ENCODE peak calls at places on chromosomes 16 and 17, in four cellular contexts. A is ascending aorta, Y is epithelial cell of esophagus, C is WTC11. R is an unnamed sample.

GRCh38 chr17:48181653-48182052 is 74.1 kb downstream of the SNX11 start:
- DNase-seq in A (no peak), Y (peak; percentile 41), C (peak; percentile 44), R (no peak)

GRCh38 chr16:53043462-53043861 is 9.2 kb downstream of the CHD9NB start:
- DNase-seq in A (no peak), Y (no peak), C (no peak), R (no peak)

GRCh38 chr17:74776990-74777389 is 845 bp upstream of the NAT9 start:
- DNase-seq in A (no peak), Y (no peak), C (no peak), R (no peak)

GRCh38 chr17:48444531-48445247 is 14.7 kb upstream of the SKAP1 start:
- DNase-seq in A (no peak), Y (no peak), C (no peak), R (no peak)

GRCh38 chr16:83336630-83337029 is 471.1 kb upstream of the HSBP1 start:
- DNase-seq in A (no peak), Y (peak; percentile 70), C (no peak), R (no peak)

GRCh38 chr17:75979705-75980187 is 706 bp downstream of the TEN1 start:
- DNase-seq in A (no peak), Y (peak; percentile 66), C (no peak), R (no peak)

GRCh38 chr16:63018581-63019223 is 982.5 kb upstream of the CDH8 start:
- DNase-seq in A (no peak), Y (no peak), C (no peak), R (no peak)

GRCh38 chr16:57061084-57061905 is 31.1 kb upstream of the CPNE2 start:
- DNase-seq in A (peak; percentile 79), Y (peak; percentile 61), C (no peak), R (no peak)

DNA sequence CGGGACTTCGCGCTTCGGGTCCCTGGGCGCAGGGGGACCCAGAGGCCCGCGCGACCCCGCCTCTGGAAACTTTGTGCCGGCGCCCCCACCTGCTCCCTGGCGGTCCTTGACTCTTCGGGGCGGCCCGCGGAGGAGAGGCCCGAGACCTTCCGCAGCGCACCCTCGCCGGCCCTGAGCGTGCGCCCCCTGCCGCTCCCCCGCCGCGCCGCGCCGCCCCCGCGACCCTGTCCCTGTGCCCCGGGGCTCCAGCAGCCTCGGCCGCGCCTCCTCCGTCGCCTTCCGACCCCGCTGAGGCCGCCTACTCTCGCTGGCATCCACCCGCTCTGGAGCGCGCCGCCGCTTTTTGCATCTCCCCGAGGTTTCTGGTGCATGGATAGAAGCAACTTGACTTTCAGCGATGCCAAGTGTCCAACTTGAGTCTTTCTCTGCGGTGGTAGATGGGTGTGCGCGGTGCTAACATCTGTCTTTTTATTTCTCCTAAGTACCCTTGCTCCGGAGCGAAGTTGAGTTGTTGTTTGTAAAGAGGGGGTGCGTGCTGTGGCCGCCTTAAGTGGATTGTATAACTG is 414 bp downstream of the DUSP14 start:
- DNase-seq in A (no peak), Y (peak; percentile 61), C (peak; percentile 74), R (peak; percentile 73)
- TF ChIP-seq CTCF in A (no peak), Y (no peak), C (no peak), R (peak; percentile 21)

GRCh38 chr17:77282524-77283515 is 142.1 kb downstream of the SEC14L1 start:
- DNase-seq in A (no peak), Y (no peak), C (no peak), R (no peak)

GRCh38 chr17:77280304-77280910 is 139.6 kb downstream of the SEC14L1 start:
- DNase-seq in A (no peak), Y (peak; percentile 94), C (peak; percentile 45), R (no peak)

GRCh38 chr17:77284023-77284617 is 143.4 kb downstream of the SEC14L1 start:
- DNase-seq in A (no peak), Y (no peak), C (no peak), R (no peak)

GRCh38 chr17:77281024-77281903 is 140.5 kb downstream of the SEC14L1 start:
- DNase-seq in A (no peak), Y (peak; percentile 81), C (peak; percentile 69), R (peak; percentile 56)

GRCh38 chr17:77281904-77282367 is 141.2 kb downstream of the SEC14L1 start:
- DNase-seq in A (no peak), Y (peak; percentile 60), C (peak; percentile 25), R (no peak)
- TF ChIP-seq CTCF in A (no peak), Y (no peak), C (no peak), R (no peak)

DNA sequence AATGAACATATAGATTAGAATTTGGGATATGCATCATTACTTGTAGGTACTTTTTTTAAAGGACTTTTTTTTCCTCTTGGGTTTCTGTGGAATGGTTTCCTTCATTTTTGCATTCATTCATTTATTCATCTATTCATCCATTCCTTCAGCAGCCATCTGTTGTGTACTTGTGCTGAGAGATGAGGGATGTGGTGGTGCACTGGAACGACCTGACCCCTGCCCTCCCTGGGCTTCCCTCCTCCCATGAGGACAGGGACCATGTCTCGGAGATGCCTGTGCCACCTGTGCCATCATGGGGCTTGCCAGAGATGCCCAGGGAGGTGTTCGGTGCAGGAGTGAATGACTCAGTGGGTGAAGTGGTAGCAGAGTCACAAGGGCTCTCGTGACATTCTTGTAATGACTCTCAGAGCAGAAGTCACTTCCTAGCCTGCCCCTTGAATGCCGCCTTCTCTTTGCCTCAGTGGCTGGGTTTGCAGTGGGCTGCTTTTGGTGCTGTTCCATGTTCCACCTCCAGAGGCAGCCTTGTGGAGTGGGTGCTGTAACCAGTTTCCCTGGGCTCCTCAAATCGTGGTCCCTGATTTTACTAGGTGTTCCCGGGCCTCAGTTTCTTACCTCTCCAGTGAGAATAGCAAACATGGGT is 43.9 kb downstream of the CLEC16A start:
- DNase-seq in A (no peak), Y (no peak), C (peak; percentile 54), R (no peak)
- TF ChIP-seq CTCF in A (peak; percentile 20), Y (peak; percentile 43), C (peak; percentile 36), R (peak; percentile 41)

GRCh38 chr17:77403854-77404253 is 263.1 kb downstream of the SEC14L1 start:
- DNase-seq in A (no peak), Y (no peak), C (no peak), R (no peak)

GRCh38 chr17:77402159-77402731 is 261.5 kb downstream of the SEC14L1 start:
- DNase-seq in A (no peak), Y (no peak), C (no peak), R (no peak)

GRCh38 chr17:77399319-77399959 is 258.7 kb downstream of the SEC14L1 start:
- DNase-seq in A (no peak), Y (no peak), C (no peak), R (no peak)

GRCh38 chr17:77398274-77398673 is 257.5 kb downstream of the SEC14L1 start:
- DNase-seq in A (no peak), Y (no peak), C (no peak), R (no peak)

GRCh38 chr17:77400445-77400870 is 259.7 kb downstream of the SEC14L1 start:
- DNase-seq in A (no peak), Y (no peak), C (peak; percentile 67), R (no peak)
- TF ChIP-seq CTCF in A (peak; percentile 58), Y (peak; percentile 35), C (no peak), R (no peak)

DNA sequence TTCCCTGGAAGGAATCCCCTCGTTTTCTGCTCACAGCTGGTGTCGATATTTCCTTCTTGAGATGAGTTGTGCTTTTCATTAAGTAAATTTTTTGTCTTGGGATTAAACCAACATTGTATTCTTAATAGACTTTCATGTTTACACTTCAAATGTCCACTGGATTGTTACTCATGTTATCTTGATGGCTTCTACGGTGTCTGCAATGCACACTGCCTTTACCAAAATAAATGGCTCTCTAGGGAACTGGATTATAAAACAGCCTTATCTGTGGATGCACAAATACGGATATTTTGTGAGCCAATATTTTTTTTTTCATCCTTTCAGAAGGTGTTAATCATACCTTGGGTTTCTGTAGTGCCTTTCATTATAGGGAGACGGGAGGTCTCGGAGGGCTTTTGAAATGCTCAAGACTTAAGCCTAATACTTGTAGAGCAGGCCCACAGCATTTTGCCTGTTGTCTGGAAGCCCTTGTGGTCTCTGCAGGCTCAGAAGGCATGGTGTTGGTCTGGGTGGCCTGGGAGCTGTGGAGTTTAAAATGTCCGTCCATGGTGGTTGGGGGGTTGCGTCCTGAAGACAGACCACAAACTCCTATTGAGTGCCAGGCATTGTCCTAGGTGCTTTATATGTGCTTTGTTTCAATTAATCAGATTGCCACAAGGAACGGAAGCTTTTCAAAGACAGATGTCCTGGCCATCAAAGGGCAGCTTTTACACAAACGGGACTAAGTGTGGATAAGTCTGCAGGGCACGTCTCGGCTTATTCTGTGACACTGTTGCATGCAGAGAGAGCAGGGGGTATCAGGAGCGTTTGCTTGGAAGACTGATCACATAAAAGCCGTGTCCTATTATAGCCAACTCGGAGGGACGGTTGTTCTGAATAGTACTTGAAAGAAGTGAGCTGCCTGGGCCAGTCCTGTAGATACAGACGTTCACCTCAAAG is 7.6 kb downstream of the NTN1 start:
- DNase-seq in A (no peak), Y (no peak), C (no peak), R (no peak)
- TF ChIP-seq CTCF in A (no peak), Y (no peak), C (no peak), R (no peak)

DNA sequence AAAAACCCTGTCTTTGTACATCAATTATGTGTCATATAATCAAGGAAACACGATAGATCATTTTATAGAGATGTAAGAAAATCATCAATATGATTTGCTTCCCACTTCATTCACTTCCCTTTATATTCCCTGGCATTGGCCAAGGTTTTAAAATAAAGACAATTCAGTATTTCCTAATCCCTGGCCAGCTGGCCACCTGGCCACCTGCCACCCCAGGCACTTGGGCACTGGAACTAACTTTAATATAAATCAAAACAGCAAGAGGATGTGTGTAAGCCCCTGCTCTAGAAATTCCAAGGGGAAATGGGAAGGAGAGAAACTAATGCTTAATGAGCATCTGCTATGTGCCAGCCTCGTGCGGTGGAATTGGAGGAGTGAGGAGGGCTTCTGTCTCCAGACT is 58.6 kb upstream of the TOB1 start:
- DNase-seq in A (no peak), Y (no peak), C (no peak), R (no peak)
- TF ChIP-seq CTCF in A (no peak), Y (no peak), C (no peak), R (no peak)

DNA sequence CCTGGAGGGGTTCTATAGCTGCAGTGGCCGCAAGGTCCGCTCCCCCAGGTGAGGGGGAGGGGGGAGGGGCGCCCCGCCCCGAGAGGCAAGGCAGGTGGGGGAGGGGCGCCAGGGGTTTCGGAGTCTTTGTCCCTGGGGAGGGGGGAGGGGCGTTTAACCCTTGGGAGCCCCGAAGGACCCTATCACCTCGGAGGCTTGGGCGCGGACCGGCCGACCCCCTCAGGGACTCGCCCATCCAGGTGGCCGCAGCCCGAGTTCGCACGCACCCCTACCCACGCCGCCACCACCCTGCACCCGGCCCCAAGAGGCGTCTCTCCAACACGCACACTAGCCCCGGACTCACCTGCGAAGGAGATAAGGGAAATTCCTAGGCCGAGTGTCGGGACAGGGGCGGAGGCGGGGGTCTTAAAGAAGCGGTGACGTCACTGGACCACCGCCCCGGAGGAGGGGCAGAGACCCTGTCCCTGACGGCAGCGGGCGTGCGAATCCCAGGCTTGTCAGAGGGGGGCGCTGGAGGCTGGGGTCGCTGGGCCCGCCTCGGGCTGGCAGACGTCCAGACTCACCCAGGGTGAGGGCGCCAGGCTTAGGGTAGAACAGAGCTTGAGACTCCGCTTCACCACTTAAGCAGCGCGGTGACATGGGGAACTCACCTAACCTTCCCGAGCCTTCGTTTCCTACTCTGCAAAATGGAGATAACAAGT is at the start of gene CLDN6:
- DNase-seq in A (no peak), Y (no peak), C (peak; percentile 99), R (peak; percentile 95)
- TF ChIP-seq CTCF in A (no peak), Y (peak; percentile 10), C (peak; percentile 81), R (peak; percentile 72)

GRCh38 chr17:41404024-41404651 is 6.7 kb upstream of the KRT31 start:
- DNase-seq in A (no peak), Y (peak; percentile 99), C (no peak), R (no peak)
- TF ChIP-seq CTCF in A (no peak), Y (no peak), C (no peak), R (no peak)

GRCh38 chr17:70810609-70811008 is 641.3 kb downstream of the KCNJ2 start:
- DNase-seq in A (no peak), Y (no peak), C (no peak), R (no peak)

GRCh38 chr17:70804161-70804560 is 634.8 kb downstream of the KCNJ2 start:
- DNase-seq in A (no peak), Y (peak; percentile 15), C (no peak), R (no peak)

GRCh38 chr17:70808596-70808995 is 639.3 kb downstream of the KCNJ2 start:
- DNase-seq in A (no peak), Y (peak; percentile 45), C (no peak), R (no peak)
- TF ChIP-seq CTCF in A (no peak), Y (peak; percentile 61), C (peak; percentile 42), R (no peak)